ENCODE peak calls at places on chromosomes 4 and X, in ten cellular contexts. I is activated effector memory CD4-positive, alpha-beta T cell treated with Interleukin-2 at 50 U/mL for 16 hours; C is memory B cell; S is stimulated activated naive CD8-positive, alpha-beta T cell treated with anti-CD3 and anti-CD28 coated beads, Interleukin-15, Interleukin-2, amounts not matched to agents 100 U/mL and 50 U/mL, for 24 hours; E is nephron progenitor cell; A is upper lobe of right lung; W is brain pericyte; X is T-helper 2 cell; G is ovary; M is lower leg skin. H is an unnamed sample.
A peak's percentile ranks its signal among the peaks of the same experiment; 100 is the strongest.

GRCh38 chrX:129139837-129140679 is 383.2 kb downstream of the SMARCA1 start:
- DNase-seq in C (no peak), X (no peak), M (no peak), S (no peak), E (no peak), I (no peak), W (no peak), G (no peak), A (no peak), H (no peak)

GRCh38 chr4:123488916-123489315 is 92.3 kb downstream of the SPRY1 start:
- DNase-seq in I (no peak), S (no peak), M (no peak), A (no peak), C (no peak), W (no peak), X (peak; percentile 5), G (no peak), E (no peak), H (no peak)

GRCh38 chr4:169663894-169664293 is 43.5 kb downstream of the CLCN3 start:
- DNase-seq in E (no peak), M (no peak), G (no peak), A (no peak), C (no peak), S (no peak), I (no peak), X (no peak), W (no peak), H (no peak)

GRCh38 chr4:26298198-26298950 is 22.4 kb upstream of the RBPJ start:
- DNase-seq in X (no peak), S (no peak), G (no peak), A (no peak), E (no peak), I (no peak), M (no peak), W (no peak), C (no peak), H (no peak)

GRCh38 chrX:130144509-130144908 is 21.1 kb downstream of the AIFM1 start:
- DNase-seq in W (no peak), G (no peak), E (no peak), I (no peak), A (no peak), S (no peak), C (no peak), X (peak; percentile 19), M (no peak), H (no peak)

GRCh38 chrX:12327836-12328235 is 189.6 kb downstream of the FRMPD4 start:
- DNase-seq in C (no peak), E (no peak), I (no peak), G (no peak), W (no peak), X (no peak), A (no peak), M (no peak), S (no peak), H (no peak)

GRCh38 chr4:173530326-173531062 is 465 bp upstream of the HAND2 start:
- DNase-seq in E (peak; percentile 5), W (no peak), A (no peak), C (no peak), M (no peak), S (no peak), G (peak; percentile 49), I (no peak), X (no peak), H (no peak)

GRCh38 chrX:107204063-107204605 is 2.1 kb downstream of the NUP62CL start:
- DNase-seq in S (no peak), X (no peak), G (no peak), C (no peak), A (no peak), I (no peak), E (peak; percentile 3), M (no peak), W (no peak), H (no peak)